ENCODE peak calls at places on chromosomes 1 and 21, in seven cellular contexts. M is aorta; A is H54; T is hepatocyte; J is AG04450; Y is activated CD4-positive, alpha-beta T cell treated with anti-CD3 and anti-CD28 coated beads for 24 hours; K is NCI-H446. R is an unnamed sample.

GRCh38 chr1:41394918-41395598 is 33.8 kb downstream of the FOXO6 start:
- DNase-seq in J (no peak), T (peak; percentile 57), Y (no peak), A (no peak), M (no peak), K (peak; percentile 69), R (no peak)

GRCh38 chr1:50605186-50605875 is 182.1 kb upstream of the DMRTA2 start:
- DNase-seq in J (no peak), T (peak; percentile 21), A (peak; percentile 6), Y (no peak), M (no peak), K (peak; percentile 22), R (no peak)

GRCh38 chr1:111208921-111209320 is 8.5 kb upstream of the DENND2D start:
- DNase-seq in M (no peak), K (no peak), T (no peak), A (no peak), Y (no peak), J (no peak), R (no peak)

GRCh38 chr1:64519921-64520320 is 50.0 kb downstream of the CACHD1 start:
- DNase-seq in A (no peak), Y (no peak), M (no peak), T (no peak), J (no peak), K (no peak), R (no peak)

GRCh38 chr1:203028784-203029553 is 2.7 kb downstream of the PPFIA4 start:
- DNase-seq in Y (no peak), M (no peak), A (no peak), K (peak; percentile 34), T (no peak), J (no peak), R (no peak)

GRCh38 chr1:151539321-151540020 is 638 bp upstream of the TUFT1 start:
- DNase-seq in K (peak; percentile 92), T (peak; percentile 95), J (peak; percentile 88), A (peak; percentile 80), M (peak; percentile 87), Y (no peak), R (peak; percentile 79)

GRCh38 chr21:28781602-28782274 is 210.9 kb downstream of the LTN1 start:
- DNase-seq in M (no peak), T (peak; percentile 25), Y (no peak), A (peak; percentile 9), J (no peak), K (peak; percentile 14), R (no peak)

GRCh38 chr1:37851271-37851670 is 8.1 kb downstream of the MTF1 start:
- DNase-seq in T (no peak), M (no peak), J (no peak), A (no peak), K (no peak), Y (no peak), R (no peak)

GRCh38 chr1:180309338-180309737 is 79.3 kb downstream of the LHX4 start:
- DNase-seq in A (peak; percentile 9), Y (no peak), J (no peak), K (no peak), M (no peak), T (peak; percentile 10), R (no peak)

GRCh38 chr1:230937370-230937769 is 41.3 kb downstream of the TTC13 start:
- DNase-seq in J (no peak), Y (no peak), K (no peak), M (no peak), T (no peak), A (no peak), R (no peak)

GRCh38 chr1:246516126-246516525 is 9.0 kb upstream of the SMYD3 start:
- DNase-seq in M (no peak), K (no peak), J (no peak), T (no peak), A (no peak), Y (no peak), R (no peak)

GRCh38 chr1:183685112-183685713 is 32.1 kb upstream of the APOBEC4 start:
- DNase-seq in M (no peak), Y (peak; percentile 12), J (no peak), K (peak; percentile 65), T (peak; percentile 77), A (no peak), R (no peak)

GRCh38 chr1:45326627-45327591 is at the start of gene HPDL:
- DNase-seq in M (peak; percentile 87), Y (peak; percentile 66), A (no peak), T (peak; percentile 79), J (no peak), K (peak; percentile 79), R (peak; percentile 77)

GRCh38 chr1:51491166-51491981 is 27.7 kb downstream of the EPS15 start:
- DNase-seq in M (no peak), K (no peak), A (no peak), T (no peak), J (no peak), Y (no peak), R (no peak)

GRCh38 chr21:25039461-25040380 is 567.6 kb downstream of the MRPL39 start:
- DNase-seq in Y (no peak), M (no peak), T (no peak), K (peak; percentile 74), A (no peak), J (no peak), R (no peak)

GRCh38 chr21:43317959-43318358 is 109.0 kb downstream of the SIK1 start:
- DNase-seq in M (no peak), J (no peak), K (no peak), Y (no peak), T (no peak), A (no peak), R (no peak)

GRCh38 chr1:240967070-240967724 is 355.2 kb upstream of the GREM2 start:
- DNase-seq in A (peak; percentile 2), K (no peak), T (peak; percentile 32), Y (no peak), M (no peak), J (no peak), R (no peak)

GRCh38 chr1:53944469-53945182 is 873 bp downstream of the IFT25 start:
- DNase-seq in J (no peak), T (no peak), Y (no peak), A (no peak), M (peak; percentile 45), K (no peak), R (no peak)